ENCODE peak calls at places on chromosomes 1 and 21, in eight cellular contexts. N is prostate gland, G is HepG2, Y is stomach, J is breast epithelium, C is K562, Z is SK-N-SH, W is suprapubic skin. H is an unnamed sample.

GRCh38 chr1:54866801-54867716 is 19.9 kb downstream of the DHCR24 start:
- DNase-seq in N (no peak), G (peak), Y (peak), J (no peak), C (peak), Z (no peak), W (no peak), H (no peak)

GRCh38 chr21:44880762-44881585 is 7.5 kb upstream of the PTTG1IP start:
- DNase-seq in N (no peak), G (peak), Y (no peak), J (no peak), C (no peak), Z (no peak), W (no peak), H (no peak)

GRCh38 chr1:111739984-111740765 is 980 bp upstream of the INKA2 start:
- DNase-seq in N (peak), G (no peak), Y (peak), J (no peak), C (peak), Z (peak), W (no peak), H (peak)

GRCh38 chr1:169529068-169529642 is 43.4 kb upstream of the SLC19A2 start:
- DNase-seq in N (peak), G (no peak), Y (peak), J (peak), C (no peak), Z (no peak), W (no peak), H (no peak)

GRCh38 chr1:218718977-218719376 is 373.8 kb downstream of the TGFB2 start:
- DNase-seq in N (no peak), G (no peak), Y (no peak), J (no peak), C (no peak), Z (no peak), W (no peak), H (no peak)

GRCh38 chr1:70617728-70618127 is 206.7 kb downstream of the CTH start:
- DNase-seq in N (no peak), G (no peak), Y (no peak), J (no peak), C (no peak), Z (no peak), W (no peak), H (no peak)

GRCh38 chr1:29218223-29218622 is 12.5 kb downstream of the MECR start:
- DNase-seq in N (no peak), G (no peak), Y (no peak), J (no peak), C (no peak), Z (no peak), W (no peak), H (no peak)

GRCh38 chr1:108644984-108645383 is 15.9 kb downstream of the HENMT1 start:
- DNase-seq in N (no peak), G (no peak), Y (peak), J (no peak), C (no peak), Z (no peak), W (no peak), H (peak)

GRCh38 chr1:172112573-172112972 is 271.3 kb downstream of the DNM3 start:
- DNase-seq in N (no peak), G (no peak), Y (no peak), J (no peak), C (no peak), Z (no peak), W (no peak), H (no peak)

GRCh38 chr1:6287431-6287886 is 26.6 kb upstream of the GPR153 start:
- DNase-seq in N (no peak), G (no peak), Y (no peak), J (no peak), C (no peak), Z (no peak), W (no peak), H (no peak)

GRCh38 chr1:201756411-201756810 is 72.5 kb upstream of the IPO9 start:
- DNase-seq in N (no peak), G (no peak), Y (no peak), J (no peak), C (no peak), Z (no peak), W (no peak), H (no peak)

GRCh38 chr1:31524196-31524967 is 51.9 kb upstream of the TINAGL1 start:
- DNase-seq in N (no peak), G (no peak), Y (no peak), J (no peak), C (no peak), Z (no peak), W (no peak), H (no peak)

GRCh38 chr1:117284408-117285215 is 73.9 kb upstream of the VTCN1 start:
- DNase-seq in N (peak), G (peak), Y (no peak), J (no peak), C (peak), Z (peak), W (no peak), H (no peak)

GRCh38 chr1:48610628-48611542 is 138.9 kb upstream of the SPATA6 start:
- DNase-seq in N (peak), G (no peak), Y (peak), J (no peak), C (no peak), Z (peak), W (no peak), H (no peak)

GRCh38 chr1:78687914-78688313 is 38.3 kb downstream of the IFI44 start:
- DNase-seq in N (no peak), G (no peak), Y (no peak), J (no peak), C (no peak), Z (no peak), W (no peak), H (no peak)

GRCh38 chr1:14522331-14523241 is 75.9 kb upstream of the KAZN start:
- DNase-seq in N (no peak), G (no peak), Y (no peak), J (no peak), C (peak), Z (peak), W (peak), H (no peak)

GRCh38 chr1:19038096-19038495 is 81.6 kb upstream of the IFFO2 start:
- DNase-seq in N (no peak), G (no peak), Y (no peak), J (no peak), C (no peak), Z (no peak), W (peak), H (peak)

GRCh38 chr1:32068891-32069590 is 3.7 kb upstream of the TMEM39B start:
- DNase-seq in N (no peak), G (no peak), Y (no peak), J (no peak), C (no peak), Z (no peak), W (no peak), H (peak)

GRCh38 chr1:220874201-220874655 is 5.0 kb upstream of the HLX start:
- DNase-seq in N (no peak), G (peak), Y (no peak), J (no peak), C (peak), Z (peak), W (no peak), H (peak)

GRCh38 chr1:88979054-88979748 is 13.2 kb downstream of the KYAT3 start:
- DNase-seq in N (no peak), G (no peak), Y (no peak), J (no peak), C (no peak), Z (no peak), W (no peak), H (no peak)

GRCh38 chr1:226407199-226407496 is 745 bp downstream of the PARP1 start:
- DNase-seq in N (no peak), G (no peak), Y (no peak), J (no peak), C (no peak), Z (no peak), W (no peak), H (no peak)

GRCh38 chr1:175045519-175045918 is 22.1 kb upstream of the TNN start:
- DNase-seq in N (no peak), G (no peak), Y (no peak), J (no peak), C (no peak), Z (no peak), W (no peak), H (no peak)

GRCh38 chr21:46509760-46510159 is 51.1 kb downstream of the DIP2A start:
- DNase-seq in N (peak), G (peak), Y (peak), J (no peak), C (no peak), Z (no peak), W (no peak), H (no peak)

GRCh38 chr1:85295006-85295431 is 18.6 kb upstream of the BCL10 start:
- DNase-seq in N (no peak), G (no peak), Y (no peak), J (no peak), C (no peak), Z (no peak), W (no peak), H (no peak)

GRCh38 chr21:27703806-27704205 is 736.9 kb upstream of the ADAMTS5 start:
- DNase-seq in N (no peak), G (no peak), Y (no peak), J (no peak), C (no peak), Z (no peak), W (no peak), H (no peak)

GRCh38 chr1:227893696-227894305 is 53.9 kb downstream of the WNT9A start:
- DNase-seq in N (peak), G (no peak), Y (no peak), J (peak), C (no peak), Z (no peak), W (peak), H (no peak)

GRCh38 chr1:51139474-51139873 is 37.4 kb downstream of the C1orf185 start:
- DNase-seq in N (no peak), G (no peak), Y (no peak), J (no peak), C (no peak), Z (no peak), W (no peak), H (no peak)

GRCh38 chr1:43552813-43553212 is 22.1 kb downstream of the PTPRF start:
- DNase-seq in N (peak), G (no peak), Y (peak), J (peak), C (no peak), Z (no peak), W (no peak), H (no peak)

GRCh38 chr1:202248861-202249260 is 55.3 kb downstream of the LGR6 start:
- DNase-seq in N (no peak), G (no peak), Y (no peak), J (no peak), C (no peak), Z (no peak), W (peak), H (peak)

GRCh38 chr1:66685670-66686069 is 66.6 kb upstream of the DYNLT5 start:
- DNase-seq in N (no peak), G (no peak), Y (no peak), J (no peak), C (no peak), Z (no peak), W (no peak), H (no peak)

GRCh38 chr1:209076688-209077087 is 506.8 kb upstream of the CAMK1G start:
- DNase-seq in N (no peak), G (no peak), Y (no peak), J (no peak), C (no peak), Z (no peak), W (no peak), H (no peak)

GRCh38 chr1:218874313-218874712 is 299.4 kb upstream of the LYPLAL1 start:
- DNase-seq in N (no peak), G (peak), Y (no peak), J (no peak), C (no peak), Z (no peak), W (no peak), H (no peak)

GRCh38 chr1:116122955-116123757 is 12.0 kb downstream of the MAB21L3 start:
- DNase-seq in N (no peak), G (peak), Y (peak), J (no peak), C (no peak), Z (peak), W (no peak), H (no peak)

GRCh38 chr1:68459091-68459490 is 9.3 kb upstream of the RPE65 start:
- DNase-seq in N (no peak), G (no peak), Y (no peak), J (no peak), C (no peak), Z (no peak), W (no peak), H (no peak)

GRCh38 chr1:235503333-235504121 is 725 bp downstream of the B3GALNT2 start:
- DNase-seq in N (peak), G (peak), Y (peak), J (peak), C (no peak), Z (peak), W (no peak), H (peak)
- TF ChIP-seq POLR2AphosphoS5 in N (peak), G (no peak), Y (no peak), J (peak), C (no peak), Z (no peak), W (no peak), H (no peak)

GRCh38 chr1:198072177-198072576 is 84.6 kb upstream of the NEK7 start:
- DNase-seq in N (no peak), G (no peak), Y (no peak), J (no peak), C (no peak), Z (no peak), W (no peak), H (no peak)
- TF ChIP-seq CTCF in N (no peak), G (peak), Y (no peak), J (no peak), C (no peak), Z (peak), W (no peak), H (no peak)

DNA sequence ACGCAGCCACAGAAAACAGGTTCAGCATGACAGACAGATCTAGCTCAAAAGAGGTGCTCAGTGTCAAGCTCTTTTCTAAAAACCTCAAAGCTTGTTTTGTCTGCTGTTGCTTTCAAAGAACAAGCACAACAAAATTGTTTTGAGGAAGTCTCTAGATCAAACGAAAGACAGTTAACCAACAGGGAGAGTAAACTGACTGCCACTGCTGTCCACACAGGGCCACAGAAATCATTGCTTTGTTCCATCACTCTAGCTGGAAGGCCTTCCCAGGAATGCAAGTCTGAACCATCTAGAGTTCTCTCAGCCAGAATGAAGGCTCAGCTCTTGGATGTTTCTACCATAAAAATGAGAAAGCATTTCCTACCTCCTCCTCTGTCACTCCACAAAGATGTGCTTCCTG is 12.7 kb downstream of the APP start:
- DNase-seq in N (no peak), G (no peak), Y (no peak), J (no peak), C (no peak), Z (no peak), W (no peak), H (no peak)
- TF ChIP-seq POLR2AphosphoS5 in N (no peak), G (no peak), Y (no peak), J (no peak), C (no peak), Z (no peak), W (no peak), H (no peak)

GRCh38 chr1:178037510-178038253 is 56.2 kb upstream of the RASAL2 start:
- DNase-seq in N (peak), G (peak), Y (peak), J (peak), C (peak), Z (peak), W (peak), H (peak)
- TF ChIP-seq CTCF in N (peak), G (peak), Y (peak), J (peak), C (peak), Z (peak), W (peak), H (no peak)